ENCODE peak calls at places on chromosome 18, in five cellular contexts. A, J, O, Y and U are unnamed samples.

GRCh38 chr18:2134364-2134763 is 436.9 kb downstream of the METTL4 start:
- DNase-seq in A (no peak), J (no peak), O (no peak), Y (no peak), U (no peak)

GRCh38 chr18:3626927-3627240 is 176.9 kb downstream of the TGIF1 start:
- DNase-seq in A (no peak), J (no peak), O (no peak), Y (peak), U (no peak)

GRCh38 chr18:61244632-61245031 is 88.6 kb upstream of the CDH20 start:
- DNase-seq in A (no peak), J (no peak), O (no peak), Y (no peak), U (no peak)

GRCh38 chr18:10070581-10071000 is 156.8 kb downstream of the VAPA start:
- DNase-seq in A (no peak), J (no peak), O (no peak), Y (no peak), U (no peak)

GRCh38 chr18:23229472-23229871 is 94.2 kb downstream of the CABLES1 start:
- DNase-seq in A (no peak), J (no peak), O (no peak), Y (no peak), U (no peak)

GRCh38 chr18:37346048-37346447 is 219.6 kb downstream of the CELF4 start:
- DNase-seq in A (no peak), J (no peak), O (no peak), Y (no peak), U (no peak)

GRCh38 chr18:68735498-68736343 is 20.8 kb upstream of the TMX3 start:
- DNase-seq in A (no peak), J (no peak), O (peak), Y (peak), U (no peak)

GRCh38 chr18:12005542-12006487 is 24.5 kb downstream of the IMPA2 start:
- DNase-seq in A (no peak), J (no peak), O (peak), Y (peak), U (no peak)

GRCh38 chr18:8783994-8784530 is 78.7 kb downstream of the MTCL1 start:
- DNase-seq in A (no peak), J (no peak), O (no peak), Y (no peak), U (no peak)

GRCh38 chr18:45081579-45082181 is 401.0 kb downstream of the SETBP1 start:
- DNase-seq in A (no peak), J (no peak), O (peak), Y (no peak), U (no peak)

GRCh38 chr18:33755918-33756590 is 178.0 kb downstream of the ASXL3 start:
- DNase-seq in A (peak), J (no peak), O (peak), Y (peak), U (no peak)

GRCh38 chr18:44325903-44326650 is 354.6 kb upstream of the SETBP1 start:
- DNase-seq in A (peak), J (no peak), O (peak), Y (peak), U (peak)

GRCh38 chr18:24170389-24170788 is 31.5 kb downstream of the CABYR start:
- DNase-seq in A (no peak), J (no peak), O (no peak), Y (no peak), U (no peak)

GRCh38 chr18:55430026-55430425 is 158.0 kb downstream of the TCF4 start:
- DNase-seq in A (no peak), J (no peak), O (no peak), Y (no peak), U (no peak)

GRCh38 chr18:7646174-7646886 is 79.2 kb downstream of the PTPRM start:
- DNase-seq in A (no peak), J (no peak), O (no peak), Y (no peak), U (no peak)

GRCh38 chr18:23963443-23964185 is 50.9 kb upstream of the TTC39C start:
- DNase-seq in A (no peak), J (no peak), O (no peak), Y (peak), U (no peak)

DNA sequence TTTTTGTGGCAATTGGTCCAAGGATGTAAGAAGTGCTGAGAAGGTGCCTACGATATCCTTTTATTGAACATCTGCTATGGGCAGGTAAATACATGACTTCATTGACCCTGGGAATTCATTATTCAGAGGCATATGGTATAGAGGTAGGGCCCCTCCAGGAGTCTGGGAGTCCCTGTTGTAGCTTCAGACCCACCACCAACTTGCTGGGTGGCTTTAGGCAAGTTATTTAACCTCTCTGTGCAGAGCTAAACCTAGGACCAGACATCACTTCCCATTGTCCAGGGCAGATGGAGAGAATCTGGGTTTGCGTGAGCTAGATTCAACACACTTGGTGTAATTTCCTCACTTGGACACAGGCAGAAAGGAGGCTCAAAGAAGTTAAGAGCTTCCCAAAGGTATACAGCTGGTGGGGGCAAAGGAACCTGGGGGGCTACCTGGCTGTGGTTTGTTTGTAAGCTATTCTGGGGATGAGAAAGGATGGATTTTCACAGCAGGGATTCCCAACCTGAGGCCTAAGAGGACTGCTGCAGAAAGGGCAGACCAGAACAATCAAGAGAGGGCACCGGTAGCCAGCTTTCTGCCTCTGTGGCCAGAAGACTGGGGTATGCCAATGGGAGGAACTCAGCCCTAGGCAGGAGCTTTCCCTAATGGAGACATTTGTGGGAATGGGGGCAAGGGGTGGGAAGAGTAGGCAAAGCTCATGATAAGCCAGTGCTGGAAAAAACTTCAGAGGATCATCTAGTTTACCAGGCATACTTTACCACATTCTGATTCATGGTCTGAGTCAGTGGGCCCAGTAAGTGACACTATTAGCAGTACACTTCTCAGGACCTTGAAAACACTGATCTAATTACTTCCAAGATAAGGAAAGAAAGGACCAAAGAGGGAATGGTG is 102.7 kb upstream of the SMAD2 start:
- DNase-seq in A (no peak), J (no peak), O (peak), Y (peak), U (no peak)
- H3K4me3 ChIP-seq in A (no peak), J (no peak), O (no peak), Y (no peak), U (no peak)

GRCh38 chr18:13611616-13612110 is 114.7 kb downstream of the FAM210A start:
- DNase-seq in A (no peak), J (no peak), O (no peak), Y (no peak), U (no peak)

GRCh38 chr18:13608791-13609552 is 117.4 kb downstream of the FAM210A start:
- DNase-seq in A (no peak), J (no peak), O (no peak), Y (no peak), U (no peak)

GRCh38 chr18:13611058-13611615 is 115.2 kb downstream of the FAM210A start:
- DNase-seq in A (no peak), J (no peak), O (no peak), Y (no peak), U (no peak)

GRCh38 chr18:13612111-13612997 is 114.0 kb downstream of the FAM210A start:
- DNase-seq in A (no peak), J (peak), O (no peak), Y (no peak), U (no peak)

DNA sequence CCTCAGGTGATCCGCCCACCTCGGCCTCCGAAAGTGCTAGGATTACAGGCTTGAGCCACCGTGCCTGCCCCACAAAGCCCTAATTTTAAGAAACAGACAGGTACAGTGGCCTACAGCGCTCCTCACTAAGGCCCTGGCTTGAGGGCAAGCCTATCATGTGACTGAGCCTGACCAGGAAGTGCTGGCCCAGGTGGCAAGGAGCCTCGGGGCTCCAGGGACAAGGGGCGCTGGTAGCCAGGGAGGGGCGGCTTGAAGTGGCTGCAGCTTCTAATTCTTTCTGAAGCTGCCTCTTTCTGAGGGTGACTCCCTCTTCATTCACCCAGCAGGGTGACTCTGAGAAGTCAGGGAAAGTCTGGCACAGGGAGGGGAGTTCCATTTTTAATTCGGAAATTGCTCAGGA is 115.8 kb downstream of the FAM210A start:
- DNase-seq in A (no peak), J (no peak), O (no peak), Y (no peak), U (no peak)
- H3K4me3 ChIP-seq in A (no peak), J (no peak), O (no peak), Y (no peak), U (no peak)

DNA sequence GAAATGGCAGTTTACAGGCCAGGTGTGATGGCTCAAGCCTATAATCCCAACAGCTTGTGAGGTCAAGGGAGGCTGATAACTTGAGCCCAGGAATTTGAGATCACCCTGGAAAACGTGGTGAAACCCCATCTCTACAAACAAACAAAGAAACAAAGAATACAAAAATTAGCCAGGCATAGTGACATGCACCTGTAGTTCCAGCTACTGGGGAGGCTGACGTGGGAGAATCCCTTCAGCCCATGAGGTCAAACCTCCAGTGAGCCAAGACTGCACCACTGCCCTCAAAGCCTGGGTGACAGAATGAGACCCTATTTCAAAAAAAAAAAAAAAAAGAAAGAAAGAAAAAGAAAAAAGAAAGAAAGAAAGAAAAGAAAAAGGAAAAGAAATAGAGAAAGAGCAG is 421.7 kb upstream of the CHST9 start:
- DNase-seq in A (no peak), J (no peak), O (no peak), Y (no peak), U (no peak)
- H3K4me3 ChIP-seq in A (no peak), J (no peak), O (no peak), Y (no peak), U (no peak)

DNA sequence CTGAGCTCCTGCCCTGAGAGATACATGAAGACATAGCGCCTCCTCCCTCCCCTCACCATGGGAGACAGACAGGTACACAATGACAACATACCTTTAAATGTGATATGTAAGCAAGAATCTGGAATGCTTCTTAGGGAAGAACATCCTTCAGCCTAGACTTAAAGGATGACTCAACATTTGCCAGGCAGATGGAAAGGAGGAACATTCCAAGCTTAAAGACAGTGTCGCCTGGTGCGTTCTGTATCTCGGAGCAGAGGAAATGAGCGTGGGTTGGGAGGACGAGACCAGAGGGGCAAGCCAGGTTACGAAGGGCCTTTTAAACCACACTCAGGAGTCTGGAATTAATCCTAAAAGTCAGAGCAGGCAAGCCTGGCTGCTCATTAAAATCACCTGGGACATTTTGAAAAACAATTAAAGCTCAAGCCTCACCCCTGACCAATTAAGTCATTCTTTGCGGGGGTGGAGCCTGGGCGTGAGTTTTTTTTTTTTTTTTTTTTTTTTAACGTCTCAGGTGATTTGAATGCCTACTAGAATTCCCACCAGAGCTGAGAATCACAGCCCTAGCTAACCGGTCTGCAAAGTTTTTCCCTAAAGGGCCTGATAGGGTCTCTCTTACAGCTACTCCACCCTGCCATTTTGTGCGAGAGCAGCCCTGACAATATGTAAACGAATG is 131.2 kb upstream of the SEC11C start:
- DNase-seq in A (no peak), J (no peak), O (peak), Y (peak), U (no peak)
- H3K4me3 ChIP-seq in A (no peak), J (no peak), O (no peak), Y (peak), U (no peak)

GRCh38 chr18:22168360-22168921 is 948 bp upstream of the GATA6 start:
- DNase-seq in A (no peak), J (no peak), O (no peak), Y (peak), U (no peak)

GRCh38 chr18:22169011-22169888 is at the start of gene GATA6:
- DNase-seq in A (peak), J (peak), O (peak), Y (peak), U (peak)

GRCh38 chr18:22171263-22171838 is 2.0 kb downstream of the GATA6 start:
- DNase-seq in A (no peak), J (no peak), O (no peak), Y (no peak), U (no peak)

GRCh38 chr18:22170421-22171262 is 1.3 kb downstream of the GATA6 start:
- DNase-seq in A (no peak), J (no peak), O (no peak), Y (peak), U (no peak)

GRCh38 chr18:22169889-22170420 is 566 bp downstream of the GATA6 start:
- DNase-seq in A (no peak), J (no peak), O (no peak), Y (peak), U (no peak)
- H3K4me3 ChIP-seq in A (peak), J (peak), O (peak), Y (peak), U (peak)

DNA sequence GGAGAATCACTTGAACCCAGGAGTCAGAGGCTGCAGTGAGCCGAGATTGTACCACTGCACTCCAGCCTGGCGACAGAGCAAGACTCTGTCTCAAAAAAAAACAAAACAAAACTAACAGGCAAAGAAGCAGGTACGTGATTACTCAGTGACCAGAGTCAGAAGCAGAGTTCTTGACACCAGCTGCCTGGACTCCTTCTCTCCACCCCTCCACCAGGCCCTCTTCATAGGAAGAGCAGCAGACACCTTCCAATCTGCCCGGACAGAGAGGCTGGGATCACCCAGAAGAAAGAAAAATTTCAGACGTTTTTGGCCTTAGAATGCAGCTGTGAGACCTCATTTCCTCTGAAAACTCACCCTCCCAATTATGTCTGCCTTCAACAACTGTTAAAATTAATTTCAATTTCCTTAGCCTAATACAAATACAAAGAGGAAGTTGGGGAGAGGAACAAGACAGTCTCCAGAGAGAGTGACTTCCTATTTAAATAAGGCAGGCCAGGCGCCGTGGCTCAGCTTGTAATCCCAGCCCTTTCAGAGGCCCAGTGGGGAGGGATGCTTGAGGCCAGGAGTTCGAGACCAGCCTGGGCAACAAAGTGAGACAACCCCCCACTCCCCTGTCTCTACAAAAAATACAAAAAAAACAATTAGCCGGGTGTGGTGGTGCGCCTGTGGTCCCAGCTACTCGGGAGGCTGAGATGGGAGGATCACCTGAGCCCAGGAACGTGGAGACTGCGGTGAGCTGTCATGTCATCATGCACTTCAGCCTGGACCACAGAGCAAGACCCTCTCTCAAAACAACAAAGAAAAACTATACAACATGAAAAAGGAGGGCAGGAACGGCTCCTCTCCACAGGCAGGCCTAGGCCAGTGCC is 1.6 kb downstream of the SLC66A2 start:
- DNase-seq in A (no peak), J (no peak), O (no peak), Y (no peak), U (no peak)
- H3K4me3 ChIP-seq in A (peak), J (peak), O (peak), Y (peak), U (peak)

GRCh38 chr18:49563701-49564100 is 1.8 kb downstream of the LIPG start:
- DNase-seq in A (no peak), J (no peak), O (no peak), Y (no peak), U (no peak)

GRCh38 chr18:49562481-49563129 is 748 bp downstream of the LIPG start:
- DNase-seq in A (no peak), J (no peak), O (peak), Y (no peak), U (no peak)

GRCh38 chr18:49561377-49562193 is at the start of gene LIPG:
- DNase-seq in A (no peak), J (peak), O (peak), Y (peak), U (peak)

GRCh38 chr18:49564435-49564834 is 2.6 kb downstream of the LIPG start:
- DNase-seq in A (no peak), J (no peak), O (no peak), Y (no peak), U (no peak)

DNA sequence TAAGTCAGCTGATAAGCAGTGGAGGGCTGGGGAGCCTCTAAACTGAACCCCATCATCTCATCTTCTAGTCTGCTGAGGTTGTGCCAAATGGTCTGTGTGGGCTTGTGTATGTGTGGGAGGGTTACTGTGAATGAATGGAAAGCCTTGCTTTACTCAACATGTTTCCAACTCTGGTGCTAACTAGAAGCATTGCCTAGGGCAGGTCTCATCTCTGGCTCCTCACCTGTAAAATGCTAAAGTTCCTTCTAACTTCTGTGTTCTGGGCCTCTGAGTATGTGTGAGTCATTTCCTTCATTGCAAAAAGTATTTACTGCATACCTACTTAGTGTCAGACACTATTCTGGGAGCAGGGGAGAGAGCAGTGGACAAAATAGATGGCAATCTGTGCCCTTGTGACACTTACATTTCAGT is 1.3 kb downstream of the LIPG start:
- DNase-seq in A (no peak), J (no peak), O (peak), Y (peak), U (no peak)
- H3K4me3 ChIP-seq in A (no peak), J (no peak), O (peak), Y (peak), U (peak)

GRCh38 chr18:713135-713490 is 683 bp upstream of the ENOSF1 start:
- DNase-seq in A (no peak), J (no peak), O (no peak), Y (no peak), U (no peak)
- H3K4me3 ChIP-seq in A (no peak), J (peak), O (peak), Y (peak), U (peak)